ENCODE peak calls at places on chromosomes 5 and 9, in seven cellular contexts. L is stimulated activated CD4-positive, alpha-beta T cell treated with anti-CD3 and anti-CD28 coated beads, Interleukin-2, amount 100 ng/mL, for 48 hours; D is ovary; V is T-helper 2 cell treated with Interferon-gamma antibody and Interleukin-4, amounts not matched to agents 5 μg/mL and 100 μg/mL, for 36 hours; X is amniotic stem cell; F is LoVo; U is T follicular helper cell. J is an unnamed sample.

GRCh38 chr9:129554649-129555048 is 66.3 kb downstream of the C9orf50 start:
- DNase-seq in U (no peak), D (no peak), L (no peak), X (no peak), F (no peak), V (no peak), J (no peak)

GRCh38 chr5:13976867-13977479 is 32.5 kb upstream of the DNAH5 start:
- DNase-seq in D (no peak), F (peak), V (no peak), X (peak), L (no peak), U (no peak), J (no peak)

GRCh38 chr9:21350787-21351186 is at the start of gene IFNA6:
- DNase-seq in L (no peak), U (no peak), X (no peak), D (no peak), V (no peak), F (no peak), J (no peak)

GRCh38 chr9:87599901-87600610 is 102.4 kb downstream of the DAPK1 start:
- DNase-seq in U (no peak), V (no peak), D (peak), L (no peak), X (peak), F (peak), J (no peak)

GRCh38 chr5:10729320-10730133 is 31.5 kb downstream of the DAP start:
- DNase-seq in F (no peak), U (no peak), V (no peak), X (no peak), L (no peak), D (no peak), J (no peak)

GRCh38 chr9:89677696-89678393 is 73.0 kb downstream of the GADD45G start:
- DNase-seq in V (no peak), D (peak), X (no peak), U (no peak), F (no peak), L (no peak), J (no peak)

GRCh38 chr5:1734271-1734907 is 65.2 kb downstream of the MRPL36 start:
- DNase-seq in V (no peak), L (no peak), F (no peak), X (no peak), D (no peak), U (no peak), J (no peak)

GRCh38 chr9:106648799-106649198 is 214.2 kb upstream of the ZNF462 start:
- DNase-seq in U (no peak), F (no peak), V (no peak), X (no peak), L (no peak), D (no peak), J (no peak)

GRCh38 chr5:133978943-133979342 is 10.5 kb upstream of the C5orf15 start:
- DNase-seq in F (no peak), V (no peak), U (no peak), L (no peak), X (no peak), D (no peak), J (no peak)

GRCh38 chr5:116600876-116601275 is 26.3 kb upstream of the SEMA6A start:
- DNase-seq in X (no peak), F (no peak), L (no peak), V (no peak), U (no peak), D (no peak), J (no peak)

GRCh38 chr5:1190915-1191314 is 10.5 kb upstream of the SLC6A19 start:
- DNase-seq in F (no peak), V (no peak), U (no peak), L (no peak), D (no peak), X (no peak), J (no peak)

GRCh38 chr5:96064905-96065304 is 103.3 kb upstream of the ELL2 start:
- DNase-seq in V (no peak), D (no peak), L (no peak), F (no peak), U (no peak), X (no peak), J (no peak)

GRCh38 chr9:131739192-131739961 is 499 bp downstream of the RAPGEF1 start:
- DNase-seq in V (peak), L (no peak), D (peak), U (no peak), X (no peak), F (no peak), J (peak)

GRCh38 chr9:18149457-18150011 is 324.4 kb upstream of the ADAMTSL1 start:
- DNase-seq in L (no peak), U (no peak), V (no peak), F (no peak), X (no peak), D (no peak), J (no peak)

GRCh38 chr5:43304520-43304919 is 8.7 kb downstream of the HMGCS1 start:
- DNase-seq in U (no peak), D (no peak), F (no peak), X (no peak), V (no peak), L (no peak), J (no peak)

GRCh38 chr9:126461029-126461428 is 134.4 kb downstream of the MVB12B start:
- DNase-seq in F (no peak), V (no peak), X (no peak), L (no peak), U (no peak), D (no peak), J (no peak)

GRCh38 chr5:88183255-88183654 is 85.4 kb downstream of the TMEM161B start:
- DNase-seq in X (no peak), V (no peak), L (no peak), D (no peak), F (no peak), U (no peak), J (no peak)

GRCh38 chr9:5870691-5871090 is 20.0 kb upstream of the MLANA start:
- DNase-seq in U (no peak), D (no peak), V (no peak), X (no peak), L (no peak), F (no peak), J (no peak)

GRCh38 chr5:12017037-12017436 is 112.8 kb upstream of the CTNND2 start:
- DNase-seq in V (no peak), L (no peak), X (no peak), U (no peak), D (no peak), F (no peak), J (no peak)

GRCh38 chr5:172870261-172870806 is 36.3 kb downstream of the ERGIC1 start:
- DNase-seq in F (no peak), U (no peak), L (no peak), X (peak), D (no peak), V (no peak), J (no peak)

GRCh38 chr9:128940271-128940921 is 7.0 kb downstream of the DOLK start:
- DNase-seq in U (no peak), F (no peak), V (no peak), D (no peak), X (no peak), L (no peak), J (no peak)

GRCh38 chr5:94010814-94011213 is 269.4 kb upstream of the POU5F2 start:
- DNase-seq in L (no peak), V (no peak), U (no peak), F (no peak), X (no peak), D (no peak), J (no peak)

GRCh38 chr5:137453476-137454080 is 45.5 kb downstream of the SPOCK1 start:
- DNase-seq in U (no peak), D (no peak), V (no peak), L (no peak), X (peak), F (peak), J (no peak)

GRCh38 chr9:7988644-7989280 is 189.2 kb upstream of the DMAC1 start:
- DNase-seq in L (no peak), D (no peak), U (no peak), F (no peak), X (no peak), V (no peak), J (no peak)

GRCh38 chr9:76297721-76298239 is 96.4 kb downstream of the RFK start:
- DNase-seq in F (no peak), D (peak), U (no peak), V (no peak), L (no peak), X (no peak), J (no peak)

GRCh38 chr5:77644443-77645157 is 6.1 kb upstream of the OTP start:
- DNase-seq in L (no peak), V (no peak), F (no peak), D (no peak), U (no peak), X (no peak), J (no peak)

GRCh38 chr9:92158097-92158601 is 42.9 kb upstream of the SPTLC1 start:
- DNase-seq in F (no peak), V (no peak), L (no peak), X (no peak), D (no peak), U (no peak), J (no peak)

GRCh38 chr5:20972419-20972925 is 984.5 kb upstream of the CDH18 start:
- DNase-seq in D (peak), V (no peak), U (no peak), X (peak), L (no peak), F (peak), J (no peak)